ENCODE peak calls at places on chromosome 1, in seven cellular contexts. O, I, J, B, R, A and P are unnamed samples.

GRCh38 chr1:161382214-161383019 is 14.7 kb upstream of the CFAP126 start:
- DNase-seq in O (no peak), I (peak; percentile 57), J (no peak), B (no peak), R (peak; percentile 85), A (peak; percentile 76), P (peak; percentile 69)

GRCh38 chr1:222844108-222844779 is 29.4 kb downstream of the DISP1 start:
- DNase-seq in O (no peak), I (no peak), J (no peak), B (no peak), R (peak; percentile 15), A (peak; percentile 12), P (no peak)

GRCh38 chr1:202241376-202242079 is 47.9 kb downstream of the LGR6 start:
- DNase-seq in O (no peak), I (no peak), J (no peak), B (no peak), R (no peak), A (no peak), P (no peak)

GRCh38 chr1:237736372-237737029 is 154.2 kb downstream of the ZP4 start:
- DNase-seq in O (no peak), I (peak; percentile 10), J (no peak), B (no peak), R (no peak), A (peak; percentile 10), P (peak; percentile 38)

GRCh38 chr1:209675567-209676154 is 449 bp downstream of the G0S2 start:
- DNase-seq in O (peak; percentile 12), I (no peak), J (no peak), B (no peak), R (peak; percentile 45), A (peak; percentile 67), P (no peak)

GRCh38 chr1:5996641-5997270 is 4.5 kb upstream of the NPHP4 start:
- DNase-seq in O (no peak), I (no peak), J (no peak), B (no peak), R (no peak), A (no peak), P (no peak)

GRCh38 chr1:233673146-233673946 is 59.4 kb downstream of the KCNK1 start:
- DNase-seq in O (no peak), I (no peak), J (no peak), B (no peak), R (no peak), A (peak; percentile 39), P (no peak)

GRCh38 chr1:24946861-24947658 is 17.0 kb upstream of the RUNX3 start:
- DNase-seq in O (no peak), I (no peak), J (no peak), B (no peak), R (peak; percentile 48), A (no peak), P (no peak)